ENCODE peak calls at places on chromosomes 6 and 20, in seven cellular contexts. Q, F, K, L, O, Y and S are unnamed samples.

GRCh38 chr6:46029602-46030001 is 13.9 kb upstream of the CLIC5 start:
- DNase-seq in Q (no peak), F (no peak), K (no peak), L (no peak), O (no peak), Y (no peak), S (no peak)

GRCh38 chr6:137830562-137830961 is 36.5 kb upstream of the TNFAIP3 start:
- DNase-seq in Q (no peak), F (no peak), K (no peak), L (no peak), O (no peak), Y (no peak), S (no peak)

GRCh38 chr20:35776513-35777101 is 4.8 kb downstream of the PHF20 start:
- DNase-seq in Q (no peak), F (no peak), K (no peak), L (peak; percentile 42), O (no peak), Y (no peak), S (no peak)

GRCh38 chr6:104409913-104410312 is 449.8 kb downstream of the HACE1 start:
- DNase-seq in Q (no peak), F (no peak), K (no peak), L (no peak), O (no peak), Y (no peak), S (no peak)

GRCh38 chr20:32091888-32092346 is 17.6 kb upstream of the TM9SF4 start:
- DNase-seq in Q (peak; percentile 82), F (peak; percentile 62), K (peak; percentile 79), L (peak; percentile 82), O (peak; percentile 93), Y (no peak), S (peak; percentile 48)

GRCh38 chr6:82568290-82568993 is 204.8 kb downstream of the TPBG start:
- DNase-seq in Q (no peak), F (no peak), K (no peak), L (no peak), O (no peak), Y (peak; percentile 79), S (peak; percentile 93)

GRCh38 chr20:47487175-47487917 is 14.3 kb upstream of the NCOA3 start:
- DNase-seq in Q (no peak), F (no peak), K (peak; percentile 33), L (no peak), O (no peak), Y (peak; percentile 99), S (no peak)

GRCh38 chr6:35202066-35202546 is 11.7 kb upstream of the SCUBE3 start:
- DNase-seq in Q (no peak), F (no peak), K (no peak), L (no peak), O (no peak), Y (no peak), S (no peak)

GRCh38 chr6:47276377-47276776 is 33.3 kb downstream of the TNFRSF21 start:
- DNase-seq in Q (no peak), F (no peak), K (no peak), L (no peak), O (no peak), Y (no peak), S (no peak)

GRCh38 chr6:43774776-43775583 is 5.0 kb downstream of the VEGFA start:
- DNase-seq in Q (peak; percentile 62), F (no peak), K (peak; percentile 89), L (peak; percentile 91), O (peak; percentile 85), Y (no peak), S (peak; percentile 88)

GRCh38 chr6:45928721-45929305 is 86.8 kb downstream of the CLIC5 start:
- DNase-seq in Q (no peak), F (no peak), K (no peak), L (no peak), O (no peak), Y (no peak), S (no peak)

GRCh38 chr6:117381749-117382148 is 44.0 kb downstream of the ROS1 start:
- DNase-seq in Q (no peak), F (no peak), K (no peak), L (no peak), O (no peak), Y (no peak), S (no peak)

GRCh38 chr6:1200706-1201105 is 111.2 kb upstream of the FOXQ1 start:
- DNase-seq in Q (peak; percentile 32), F (peak; percentile 64), K (no peak), L (no peak), O (no peak), Y (no peak), S (no peak)

GRCh38 chr6:41713650-41714291 is 21.6 kb downstream of the TFEB start:
- DNase-seq in Q (no peak), F (no peak), K (no peak), L (no peak), O (no peak), Y (peak; percentile 81), S (no peak)

GRCh38 chr6:99151634-99152344 is 197.7 kb downstream of the FAXC start:
- DNase-seq in Q (peak; percentile 23), F (peak; percentile 37), K (peak; percentile 47), L (peak; percentile 58), O (peak; percentile 89), Y (peak; percentile 4), S (peak; percentile 62)

GRCh38 chr6:727796-728195 is 34.9 kb upstream of the EXOC2 start:
- DNase-seq in Q (no peak), F (no peak), K (no peak), L (no peak), O (no peak), Y (no peak), S (no peak)

GRCh38 chr6:121607716-121608115 is 172.3 kb downstream of the GJA1 start:
- DNase-seq in Q (no peak), F (no peak), K (no peak), L (no peak), O (no peak), Y (no peak), S (no peak)

GRCh38 chr6:44931385-44931784 is 396.7 kb upstream of the RUNX2 start:
- DNase-seq in Q (no peak), F (no peak), K (no peak), L (no peak), O (no peak), Y (no peak), S (no peak)

GRCh38 chr20:10281911-10282310 is 63.3 kb downstream of the SNAP25 start:
- DNase-seq in Q (no peak), F (no peak), K (no peak), L (no peak), O (no peak), Y (no peak), S (no peak)

GRCh38 chr20:10282930-10283556 is 64.4 kb downstream of the SNAP25 start:
- DNase-seq in Q (no peak), F (no peak), K (no peak), L (no peak), O (no peak), Y (no peak), S (no peak)

GRCh38 chr20:10278416-10278815 is 59.8 kb downstream of the SNAP25 start:
- DNase-seq in Q (no peak), F (no peak), K (no peak), L (peak; percentile 27), O (no peak), Y (no peak), S (no peak)

GRCh38 chr20:10277616-10278015 is 59.0 kb downstream of the SNAP25 start:
- DNase-seq in Q (no peak), F (no peak), K (no peak), L (peak; percentile 27), O (no peak), Y (no peak), S (no peak)

DNA sequence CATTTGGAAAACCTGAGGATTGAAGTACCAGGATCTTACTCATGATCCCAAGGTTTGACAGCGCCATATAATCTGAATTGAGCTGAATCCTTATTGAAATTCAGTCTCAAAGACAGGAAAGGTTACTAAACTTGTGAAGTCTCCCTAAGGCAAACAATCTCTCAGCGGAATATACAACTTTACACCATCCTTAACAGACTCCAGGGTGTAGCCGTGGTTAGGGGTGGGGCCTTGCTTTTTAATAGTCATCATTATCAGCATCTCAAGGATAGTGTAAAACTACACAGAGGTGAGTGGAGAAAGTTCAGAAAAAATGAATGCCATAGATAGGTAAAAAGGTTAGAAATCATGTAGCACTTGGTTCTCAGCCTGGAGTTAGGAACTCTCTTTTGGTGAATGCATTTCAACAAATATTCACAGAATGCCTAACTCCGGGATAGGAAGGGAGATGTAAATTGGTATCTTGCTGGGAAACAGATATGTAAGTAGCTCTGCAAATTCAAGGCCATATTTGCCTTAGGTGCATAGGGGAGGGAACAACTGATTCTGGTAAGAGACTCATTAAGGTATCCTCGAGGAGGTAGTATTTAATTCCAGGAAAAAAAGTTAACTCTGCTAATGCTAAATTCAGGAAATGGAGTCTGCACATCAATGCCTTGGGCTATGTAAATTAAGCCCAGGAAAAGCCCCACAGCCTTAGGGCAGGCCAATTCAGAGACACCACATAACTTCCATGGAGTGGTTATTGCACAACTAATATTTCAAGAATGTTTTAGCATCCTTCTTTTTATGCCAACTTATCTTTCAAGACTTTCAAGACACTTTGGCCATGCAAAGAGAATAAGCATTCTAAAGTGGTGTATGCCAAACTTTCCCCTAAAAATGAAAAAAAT is 61.6 kb downstream of the SNAP25 start:
- DNase-seq in Q (no peak), F (no peak), K (no peak), L (no peak), O (no peak), Y (no peak), S (no peak)
- TF ChIP-seq JUND in Q (no peak), F (no peak), K (no peak), L (no peak), O (no peak), Y (no peak), S (no peak)

GRCh38 chr6:130516604-130517003 is 150.8 kb downstream of the TMEM200A start:
- DNase-seq in Q (no peak), F (no peak), K (no peak), L (no peak), O (no peak), Y (no peak), S (no peak)

GRCh38 chr6:130520235-130520634 is 154.4 kb downstream of the TMEM200A start:
- DNase-seq in Q (no peak), F (no peak), K (no peak), L (no peak), O (no peak), Y (no peak), S (no peak)

GRCh38 chr6:130518588-130518987 is 152.8 kb downstream of the TMEM200A start:
- DNase-seq in Q (no peak), F (no peak), K (no peak), L (no peak), O (no peak), Y (no peak), S (no peak)

GRCh38 chr6:130515306-130515705 is 149.5 kb downstream of the TMEM200A start:
- DNase-seq in Q (no peak), F (no peak), K (no peak), L (no peak), O (no peak), Y (no peak), S (no peak)

GRCh38 chr6:130517444-130517931 is 151.7 kb downstream of the TMEM200A start:
- DNase-seq in Q (no peak), F (peak; percentile 80), K (no peak), L (no peak), O (no peak), Y (peak; percentile 76), S (no peak)
- TF ChIP-seq JUND in Q (no peak), F (peak; percentile 91), K (no peak), L (no peak), O (no peak), Y (peak; percentile 52), S (no peak)

GRCh38 chr20:50470249-50470858 is 39.8 kb upstream of the PTPN1 start:
- DNase-seq in Q (no peak), F (no peak), K (no peak), L (no peak), O (no peak), Y (no peak), S (no peak)
- TF ChIP-seq JUND in Q (no peak), F (no peak), K (no peak), L (no peak), O (no peak), Y (no peak), S (no peak)

GRCh38 chr6:39882567-39882953 is 51.7 kb downstream of the MOCS1 start:
- DNase-seq in Q (peak; percentile 58), F (no peak), K (no peak), L (no peak), O (no peak), Y (no peak), S (no peak)
- TF ChIP-seq JUND in Q (no peak), F (no peak), K (no peak), L (no peak), O (no peak), Y (no peak), S (no peak)